ENCODE peak calls at places on chromosomes 5 and 9, in ten cellular contexts. W, F, H, R, Z, K, C, O, I and A are unnamed samples.

GRCh38 chr5:172562443-172562842 is 78.6 kb upstream of the NEURL1B start:
- DNase-seq in W (no peak), F (no peak), H (no peak), R (no peak), Z (no peak), K (no peak), C (no peak), O (no peak), I (no peak), A (no peak)

GRCh38 chr9:137455361-137455991 is 3.7 kb downstream of the NSMF start:
- DNase-seq in W (peak), F (no peak), H (no peak), R (no peak), Z (peak), K (no peak), C (no peak), O (no peak), I (no peak), A (no peak)

GRCh38 chr9:116686135-116686534 is 970 bp upstream of the TRIM32 start:
- DNase-seq in W (no peak), F (no peak), H (no peak), R (no peak), Z (no peak), K (no peak), C (no peak), O (no peak), I (no peak), A (no peak)

GRCh38 chr9:118362123-118362522 is 657.9 kb downstream of the TLR4 start:
- DNase-seq in W (no peak), F (peak), H (no peak), R (peak), Z (no peak), K (no peak), C (no peak), O (no peak), I (no peak), A (no peak)

GRCh38 chr9:98057095-98057799 is 715 bp downstream of the NANS start:
- DNase-seq in W (no peak), F (peak), H (peak), R (peak), Z (no peak), K (no peak), C (peak), O (no peak), I (no peak), A (no peak)

GRCh38 chr9:136590788-136591187 is 44.9 kb upstream of the NOTCH1 start:
- DNase-seq in W (peak), F (no peak), H (no peak), R (no peak), Z (no peak), K (no peak), C (no peak), O (no peak), I (no peak), A (no peak)

GRCh38 chr9:113467183-113467582 is 3.7 kb downstream of the RGS3 start:
- DNase-seq in W (no peak), F (no peak), H (no peak), R (no peak), Z (no peak), K (no peak), C (no peak), O (no peak), I (no peak), A (no peak)

GRCh38 chr5:35785601-35786085 is 71.0 kb upstream of the IL7R start:
- DNase-seq in W (no peak), F (peak), H (no peak), R (no peak), Z (no peak), K (no peak), C (no peak), O (no peak), I (no peak), A (no peak)

GRCh38 chr9:129897263-129897662 is 62.0 kb downstream of the USP20 start:
- DNase-seq in W (no peak), F (no peak), H (no peak), R (no peak), Z (no peak), K (no peak), C (no peak), O (no peak), I (no peak), A (no peak)

GRCh38 chr9:706606-707451 is 134.7 kb upstream of the DMRT1 start:
- DNase-seq in W (peak), F (peak), H (peak), R (peak), Z (no peak), K (peak), C (peak), O (peak), I (no peak), A (peak)

GRCh38 chr9:89676281-89676680 is 71.5 kb downstream of the GADD45G start:
- DNase-seq in W (peak), F (no peak), H (no peak), R (no peak), Z (no peak), K (no peak), C (no peak), O (no peak), I (no peak), A (no peak)

GRCh38 chr9:134455951-134456739 is 129.9 kb downstream of the RXRA start:
- DNase-seq in W (peak), F (peak), H (peak), R (peak), Z (peak), K (peak), C (peak), O (peak), I (peak), A (no peak)

GRCh38 chr9:37943329-37944265 is 39.7 kb upstream of the SLC25A51 start:
- DNase-seq in W (peak), F (peak), H (peak), R (peak), Z (no peak), K (peak), C (peak), O (peak), I (no peak), A (no peak)

GRCh38 chr5:154583545-154584168 is 105.6 kb upstream of the HAND1 start:
- DNase-seq in W (no peak), F (no peak), H (no peak), R (no peak), Z (no peak), K (no peak), C (no peak), O (no peak), I (no peak), A (no peak)

GRCh38 chr9:2026598-2026997 is 11.5 kb downstream of the SMARCA2 start:
- DNase-seq in W (no peak), F (no peak), H (no peak), R (no peak), Z (no peak), K (no peak), C (no peak), O (peak), I (no peak), A (no peak)

GRCh38 chr9:125161284-125161918 is 18.1 kb upstream of the SCAI start:
- DNase-seq in W (no peak), F (peak), H (peak), R (peak), Z (no peak), K (no peak), C (peak), O (peak), I (no peak), A (no peak)

GRCh38 chr9:34553511-34554021 is 30.8 kb upstream of the ENHO start:
- DNase-seq in W (no peak), F (no peak), H (no peak), R (no peak), Z (no peak), K (no peak), C (no peak), O (no peak), I (no peak), A (peak)

GRCh38 chr5:179121667-179122111 is 61.5 kb downstream of the ZNF354C start:
- DNase-seq in W (no peak), F (no peak), H (no peak), R (no peak), Z (no peak), K (no peak), C (no peak), O (no peak), I (no peak), A (no peak)

GRCh38 chr5:143646961-143647360 is 165.0 kb upstream of the HMHB1 start:
- DNase-seq in W (no peak), F (no peak), H (no peak), R (no peak), Z (no peak), K (no peak), C (no peak), O (no peak), I (no peak), A (no peak)

GRCh38 chr5:140833993-140834392 is at the start of gene PCDHA7:
- DNase-seq in W (no peak), F (peak), H (peak), R (peak), Z (no peak), K (no peak), C (peak), O (peak), I (no peak), A (no peak)

GRCh38 chr5:99936911-99937310 is 598.3 kb upstream of the FAM174A start:
- DNase-seq in W (no peak), F (no peak), H (no peak), R (no peak), Z (no peak), K (no peak), C (no peak), O (no peak), I (no peak), A (no peak)

GRCh38 chr9:68685770-68686169 is 19.3 kb upstream of the PIP5K1B start:
- DNase-seq in W (no peak), F (no peak), H (no peak), R (no peak), Z (no peak), K (no peak), C (peak), O (no peak), I (peak), A (no peak)

GRCh38 chr5:138636401-138636944 is 61.3 kb upstream of the HSPA9 start:
- DNase-seq in W (no peak), F (no peak), H (no peak), R (no peak), Z (no peak), K (no peak), C (no peak), O (no peak), I (no peak), A (no peak)

GRCh38 chr5:44389410-44389879 is at the start of gene FGF10:
- DNase-seq in W (peak), F (no peak), H (peak), R (no peak), Z (no peak), K (no peak), C (peak), O (peak), I (no peak), A (no peak)

GRCh38 chr9:136136526-136136925 is 17.9 kb upstream of the TMEM250 start:
- DNase-seq in W (no peak), F (no peak), H (no peak), R (no peak), Z (no peak), K (no peak), C (no peak), O (no peak), I (no peak), A (no peak)

GRCh38 chr5:160169326-160169725 is 50.1 kb upstream of the PWWP2A start:
- DNase-seq in W (peak), F (peak), H (peak), R (peak), Z (no peak), K (peak), C (peak), O (peak), I (no peak), A (no peak)

GRCh38 chr9:82333671-82334070 is 345.1 kb downstream of the SPATA31D1 start:
- DNase-seq in W (no peak), F (peak), H (no peak), R (no peak), Z (no peak), K (no peak), C (no peak), O (no peak), I (no peak), A (no peak)

GRCh38 chr5:113337515-113338140 is 97.2 kb downstream of the TSSK1B start:
- DNase-seq in W (no peak), F (peak), H (peak), R (no peak), Z (no peak), K (no peak), C (no peak), O (no peak), I (no peak), A (no peak)

GRCh38 chr9:8880031-8880430 is 1080.5 kb upstream of the DMAC1 start:
- DNase-seq in W (no peak), F (no peak), H (no peak), R (no peak), Z (no peak), K (no peak), C (no peak), O (no peak), I (no peak), A (no peak)

GRCh38 chr5:170554566-170555267 is 50.9 kb downstream of the KCNIP1 start:
- DNase-seq in W (no peak), F (no peak), H (peak), R (no peak), Z (no peak), K (peak), C (peak), O (peak), I (no peak), A (peak)

GRCh38 chr9:116541402-116541801 is 145.7 kb upstream of the TRIM32 start:
- DNase-seq in W (no peak), F (no peak), H (no peak), R (no peak), Z (no peak), K (no peak), C (no peak), O (no peak), I (no peak), A (no peak)

GRCh38 chr5:80207832-80208231 is 48.0 kb downstream of the SERINC5 start:
- DNase-seq in W (no peak), F (no peak), H (no peak), R (no peak), Z (no peak), K (no peak), C (no peak), O (no peak), I (no peak), A (no peak)

GRCh38 chr5:77631166-77631582 is 7.3 kb downstream of the OTP start:
- DNase-seq in W (no peak), F (no peak), H (no peak), R (no peak), Z (no peak), K (no peak), C (no peak), O (no peak), I (no peak), A (no peak)

GRCh38 chr5:145915970-145916638 is 20.3 kb upstream of the SH3RF2 start:
- DNase-seq in W (no peak), F (no peak), H (no peak), R (no peak), Z (no peak), K (no peak), C (no peak), O (no peak), I (no peak), A (no peak)

GRCh38 chr9:133822439-133823065 is 84.4 kb upstream of the SARDH start:
- DNase-seq in W (no peak), F (no peak), H (no peak), R (no peak), Z (no peak), K (no peak), C (no peak), O (no peak), I (no peak), A (no peak)

GRCh38 chr5:17436345-17436744 is 61.7 kb upstream of the TAF11L2 start:
- DNase-seq in W (no peak), F (no peak), H (no peak), R (peak), Z (no peak), K (no peak), C (no peak), O (no peak), I (no peak), A (no peak)
- H3K4me3 ChIP-seq in W (no peak), F (no peak), H (no peak), R (peak), Z (no peak), K (no peak), C (no peak), O (no peak), I (no peak), A (no peak)

DNA sequence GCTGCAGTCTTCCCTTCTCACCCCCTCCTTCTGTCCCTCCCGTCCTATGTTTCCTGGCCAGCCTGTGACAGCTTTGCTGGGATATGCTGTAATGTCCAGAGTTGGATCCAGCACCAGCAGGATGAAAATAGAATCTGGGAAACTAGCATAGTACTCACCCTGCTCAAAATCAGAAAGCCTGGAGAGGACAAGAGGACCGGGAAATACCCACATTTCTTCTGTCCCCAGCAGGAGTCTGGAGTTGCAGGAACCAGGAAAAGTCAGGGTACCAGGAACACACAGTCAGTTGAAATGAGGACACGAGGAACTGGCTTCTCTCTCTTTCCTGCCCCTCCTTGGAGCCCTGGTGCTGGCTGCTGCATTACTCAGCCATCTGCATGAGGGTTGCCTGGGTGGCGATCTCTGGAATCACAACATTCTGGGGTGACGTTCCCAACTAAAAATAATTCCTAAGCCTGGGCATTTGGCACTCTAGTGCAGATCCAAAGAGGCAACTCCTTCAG is 59.6 kb upstream of the NFIL3 start:
- DNase-seq in W (peak), F (peak), H (peak), R (peak), Z (no peak), K (peak), C (peak), O (peak), I (no peak), A (no peak)
- H3K4me3 ChIP-seq in W (no peak), F (no peak), H (no peak), R (peak), Z (no peak), K (no peak), C (no peak), O (no peak), I (no peak), A (no peak)

DNA sequence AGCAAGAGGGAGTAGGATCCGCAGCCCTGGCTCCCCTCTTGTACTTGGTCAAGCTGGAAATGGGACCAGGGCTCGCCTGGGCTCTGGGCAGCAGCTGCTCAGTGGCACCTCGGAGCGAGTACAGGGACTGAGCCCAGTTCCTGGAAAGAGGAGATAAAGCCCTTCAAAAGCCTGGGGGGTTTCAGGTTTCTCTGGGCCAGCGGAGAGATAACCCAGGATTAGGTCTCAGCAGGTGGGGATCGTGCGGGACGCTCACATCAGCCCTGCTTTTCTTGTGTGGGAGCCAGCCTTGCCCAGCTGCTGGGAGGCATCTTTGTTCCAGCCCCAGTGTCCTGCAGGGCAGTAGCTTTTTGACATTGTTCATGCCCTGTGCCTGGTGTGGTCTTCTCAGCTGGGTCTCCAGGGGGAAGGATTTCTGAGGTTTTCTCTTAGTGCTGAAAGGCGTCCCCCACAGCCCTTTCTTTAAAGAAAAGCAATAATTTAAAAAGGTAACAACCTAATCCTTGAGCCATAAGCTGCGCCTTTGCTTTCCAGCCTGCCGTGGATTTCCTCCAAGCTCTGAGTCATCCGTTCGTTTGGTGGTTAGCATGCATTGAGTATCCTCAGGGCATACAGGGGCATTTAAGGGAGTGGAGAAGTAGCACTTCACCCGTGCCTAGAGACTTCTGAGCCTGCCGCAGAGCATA is 657 bp upstream of the TNC start:
- DNase-seq in W (peak), F (peak), H (peak), R (peak), Z (no peak), K (peak), C (peak), O (peak), I (no peak), A (peak)
- H3K4me3 ChIP-seq in W (peak), F (peak), H (peak), R (peak), Z (no peak), K (peak), C (peak), O (peak), I (no peak), A (peak)

GRCh38 chr5:1314564-1314982 is 19.7 kb upstream of the TERT start:
- DNase-seq in W (no peak), F (no peak), H (no peak), R (no peak), Z (no peak), K (no peak), C (no peak), O (no peak), I (no peak), A (no peak)
- H3K4me3 ChIP-seq in W (no peak), F (no peak), H (no peak), R (no peak), Z (no peak), K (no peak), C (no peak), O (no peak), I (peak), A (no peak)

DNA sequence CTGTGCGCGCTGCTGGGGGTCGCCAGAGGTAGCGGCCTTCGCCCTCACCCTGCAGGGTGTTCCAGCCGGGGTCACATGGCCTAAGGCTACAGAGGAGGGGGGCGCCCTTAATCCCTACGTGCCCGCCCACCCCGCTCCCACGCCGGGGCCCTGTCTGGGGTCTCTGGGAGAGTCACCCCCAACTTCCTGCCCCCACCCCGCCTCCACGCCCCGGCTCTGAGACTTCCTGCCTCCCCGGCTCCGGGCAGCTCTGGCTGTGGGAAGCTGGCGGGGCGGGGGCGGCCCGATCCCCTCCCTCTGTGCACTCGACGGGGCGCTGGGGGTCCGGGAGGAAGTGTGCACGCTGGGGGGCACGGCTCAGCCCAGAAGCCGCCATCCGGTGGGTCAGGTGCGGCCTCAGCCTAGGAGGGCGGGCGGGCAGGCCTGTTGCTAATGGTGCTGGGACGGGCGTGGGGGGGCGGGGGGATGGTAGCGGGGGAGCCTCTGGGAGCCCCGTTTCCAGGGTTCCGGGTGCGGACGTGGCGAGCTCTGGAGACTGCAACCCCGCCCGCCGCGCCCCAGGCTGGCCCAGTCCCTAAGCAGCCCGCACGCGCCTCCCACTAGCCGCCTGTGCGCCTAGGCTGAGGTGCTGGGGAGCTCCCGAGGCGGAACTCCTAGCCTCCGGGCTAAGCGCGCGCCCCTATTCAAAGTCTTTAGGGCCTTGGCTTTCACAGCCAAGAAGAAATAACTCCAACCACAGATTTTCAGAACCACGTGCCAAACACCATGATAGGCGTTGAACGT is 61.6 kb downstream of the CXXC5 start:
- DNase-seq in W (peak), F (no peak), H (no peak), R (no peak), Z (peak), K (peak), C (no peak), O (no peak), I (no peak), A (no peak)
- H3K4me3 ChIP-seq in W (peak), F (no peak), H (no peak), R (no peak), Z (peak), K (peak), C (peak), O (no peak), I (no peak), A (peak)